ENCODE peak calls at places on chromosomes 6 and 20, in eight cellular contexts. Q is B cell; B is globus pallidus; G is NCI-H1436 treated with DMSO at 0.1 percent for 48 hours; F is T-helper 1 cell; S is cerebellar nuclear complex; E is AG20443; Z is activated naive CD4-positive, alpha-beta T cell. J is an unnamed sample.

GRCh38 chr6:131182991-131183425 is 47.7 kb downstream of the AKAP7 start:
- DNase-seq in Q (peak; percentile 64), B (peak; percentile 55), G (no peak), F (peak; percentile 36), S (no peak), E (peak; percentile 37), Z (no peak), J (peak; percentile 55)

GRCh38 chr6:166488081-166488685 is 98.3 kb downstream of the RAMACL start:
- DNase-seq in Q (peak; percentile 87), B (peak; percentile 61), G (no peak), F (peak; percentile 94), S (no peak), E (no peak), Z (no peak), J (peak; percentile 31)

GRCh38 chr20:31543966-31544598 is 29.8 kb downstream of the HM13 start:
- DNase-seq in Q (no peak), B (no peak), G (no peak), F (no peak), S (no peak), E (peak; percentile 94), Z (no peak), J (no peak)

GRCh38 chr20:45983279-45983743 is 11.3 kb upstream of the ZNF335 start:
- DNase-seq in Q (no peak), B (no peak), G (no peak), F (peak; percentile 41), S (no peak), E (no peak), Z (no peak), J (no peak)

GRCh38 chr6:2186516-2186915 is 58.9 kb downstream of the GMDS start:
- DNase-seq in Q (no peak), B (no peak), G (no peak), F (no peak), S (no peak), E (no peak), Z (no peak), J (no peak)

GRCh38 chr6:132382630-132383175 is 18.6 kb downstream of the MOXD1 start:
- DNase-seq in Q (no peak), B (no peak), G (no peak), F (no peak), S (no peak), E (no peak), Z (no peak), J (no peak)

GRCh38 chr20:24531202-24531601 is 61.8 kb downstream of the SYNDIG1 start:
- DNase-seq in Q (no peak), B (no peak), G (no peak), F (no peak), S (no peak), E (no peak), Z (no peak), J (no peak)

GRCh38 chr20:8043687-8044278 is 24.2 kb upstream of the TMX4 start:
- DNase-seq in Q (peak; percentile 74), B (peak; percentile 52), G (no peak), F (peak; percentile 56), S (no peak), E (peak; percentile 63), Z (no peak), J (peak; percentile 63)

GRCh38 chr6:16602035-16602434 is 159.2 kb downstream of the ATXN1 start:
- DNase-seq in Q (no peak), B (no peak), G (no peak), F (peak; percentile 63), S (no peak), E (no peak), Z (no peak), J (no peak)

GRCh38 chr6:57147955-57148858 is 23.9 kb upstream of the BAG2 start:
- DNase-seq in Q (no peak), B (no peak), G (no peak), F (peak; percentile 74), S (no peak), E (no peak), Z (no peak), J (no peak)

GRCh38 chr6:134853111-134854055 is 96.5 kb downstream of the ALDH8A1 start:
- DNase-seq in Q (no peak), B (no peak), G (no peak), F (no peak), S (no peak), E (peak; percentile 47), Z (no peak), J (no peak)